ENCODE peak calls at places on chromosomes 13 and 19, in seven cellular contexts. One of them, this sample, is unnamed.

GRCh38 chr13:51625555-51626345 is 41.5 kb downstream of the WDFY2 start:
- DNase-seq in HL-60: no peak
- DNase-seq in NCI-H345: no peak
- DNase-seq in fibroblast of lung: peak
- DNase-seq in activated T-helper 9 cell treated with anti-CD3 and anti-CD28 coated beads, Interleukin-2, amount 50 U/mL, for 16 hours: no peak
- DNase-seq in heart left ventricle: peak
- DNase-seq in tibial nerve: no peak
- DNase-seq in this sample: no peak

GRCh38 chr19:8517551-8518442 is 3.8 kb upstream of the ZNF414 start:
- DNase-seq in HL-60: peak
- DNase-seq in NCI-H345: no peak
- DNase-seq in fibroblast of lung: peak
- DNase-seq in activated T-helper 9 cell treated with anti-CD3 and anti-CD28 coated beads, Interleukin-2, amount 50 U/mL, for 16 hours: no peak
- DNase-seq in heart left ventricle: no peak
- DNase-seq in tibial nerve: no peak
- DNase-seq in this sample: no peak

GRCh38 chr19:7152568-7152967 is 83.1 kb downstream of the ZNF557 start:
- DNase-seq in HL-60: no peak
- DNase-seq in NCI-H345: no peak
- DNase-seq in fibroblast of lung: no peak
- DNase-seq in activated T-helper 9 cell treated with anti-CD3 and anti-CD28 coated beads, Interleukin-2, amount 50 U/mL, for 16 hours: no peak
- DNase-seq in heart left ventricle: no peak
- DNase-seq in tibial nerve: no peak
- DNase-seq in this sample: peak

GRCh38 chr19:48842744-48843162 is 6.5 kb upstream of the HSD17B14 start:
- DNase-seq in HL-60: no peak
- DNase-seq in NCI-H345: peak
- DNase-seq in fibroblast of lung: peak
- DNase-seq in activated T-helper 9 cell treated with anti-CD3 and anti-CD28 coated beads, Interleukin-2, amount 50 U/mL, for 16 hours: no peak
- DNase-seq in heart left ventricle: peak
- DNase-seq in tibial nerve: no peak
- DNase-seq in this sample: peak

GRCh38 chr13:62085337-62085736 is 669.7 kb upstream of the PCDH20 start:
- DNase-seq in HL-60: no peak
- DNase-seq in NCI-H345: no peak
- DNase-seq in fibroblast of lung: no peak
- DNase-seq in activated T-helper 9 cell treated with anti-CD3 and anti-CD28 coated beads, Interleukin-2, amount 50 U/mL, for 16 hours: no peak
- DNase-seq in heart left ventricle: no peak
- DNase-seq in tibial nerve: no peak
- DNase-seq in this sample: no peak

GRCh38 chr13:83839158-83839557 is 43.1 kb downstream of the SLITRK1 start:
- DNase-seq in HL-60: no peak
- DNase-seq in NCI-H345: no peak
- DNase-seq in fibroblast of lung: no peak
- DNase-seq in activated T-helper 9 cell treated with anti-CD3 and anti-CD28 coated beads, Interleukin-2, amount 50 U/mL, for 16 hours: no peak
- DNase-seq in heart left ventricle: no peak
- DNase-seq in tibial nerve: no peak
- DNase-seq in this sample: no peak

GRCh38 chr13:41144576-41144975 is 12.0 kb upstream of the KBTBD6 start:
- DNase-seq in HL-60: no peak
- DNase-seq in NCI-H345: no peak
- DNase-seq in fibroblast of lung: no peak
- DNase-seq in activated T-helper 9 cell treated with anti-CD3 and anti-CD28 coated beads, Interleukin-2, amount 50 U/mL, for 16 hours: no peak
- DNase-seq in heart left ventricle: no peak
- DNase-seq in tibial nerve: no peak
- DNase-seq in this sample: no peak

GRCh38 chr13:51681037-51681678 is 96.9 kb downstream of the WDFY2 start:
- DNase-seq in HL-60: no peak
- DNase-seq in NCI-H345: no peak
- DNase-seq in fibroblast of lung: peak
- DNase-seq in activated T-helper 9 cell treated with anti-CD3 and anti-CD28 coated beads, Interleukin-2, amount 50 U/mL, for 16 hours: no peak
- DNase-seq in heart left ventricle: no peak
- DNase-seq in tibial nerve: no peak
- DNase-seq in this sample: no peak

GRCh38 chr19:56159009-56159501 is 16.8 kb upstream of the GALP start:
- DNase-seq in HL-60: no peak
- DNase-seq in NCI-H345: no peak
- DNase-seq in fibroblast of lung: no peak
- DNase-seq in activated T-helper 9 cell treated with anti-CD3 and anti-CD28 coated beads, Interleukin-2, amount 50 U/mL, for 16 hours: no peak
- DNase-seq in heart left ventricle: no peak
- DNase-seq in tibial nerve: no peak
- DNase-seq in this sample: no peak

GRCh38 chr13:94268661-94269060 is 210.8 kb downstream of the DCT start:
- DNase-seq in HL-60: no peak
- DNase-seq in NCI-H345: no peak
- DNase-seq in fibroblast of lung: no peak
- DNase-seq in activated T-helper 9 cell treated with anti-CD3 and anti-CD28 coated beads, Interleukin-2, amount 50 U/mL, for 16 hours: no peak
- DNase-seq in heart left ventricle: no peak
- DNase-seq in tibial nerve: no peak
- DNase-seq in this sample: no peak

GRCh38 chr13:110916671-110917142 is 1.8 kb upstream of the ANKRD10 start:
- DNase-seq in HL-60: no peak
- DNase-seq in NCI-H345: no peak
- DNase-seq in fibroblast of lung: peak
- DNase-seq in activated T-helper 9 cell treated with anti-CD3 and anti-CD28 coated beads, Interleukin-2, amount 50 U/mL, for 16 hours: no peak
- DNase-seq in heart left ventricle: no peak
- DNase-seq in tibial nerve: no peak
- DNase-seq in this sample: no peak

GRCh38 chr19:15443838-15444237 is 5.9 kb downstream of the WIZ start:
- DNase-seq in HL-60: no peak
- DNase-seq in NCI-H345: no peak
- DNase-seq in fibroblast of lung: no peak
- DNase-seq in activated T-helper 9 cell treated with anti-CD3 and anti-CD28 coated beads, Interleukin-2, amount 50 U/mL, for 16 hours: no peak
- DNase-seq in heart left ventricle: peak
- DNase-seq in tibial nerve: no peak
- DNase-seq in this sample: no peak

This sample was measured in H9.